ENCODE peak calls at places on chromosomes 6 and 20, in seven cellular contexts. C is AG09319, K is BJ, I is AG04450, B is IMR-90, A is lower lobe of right lung, T is tibial artery. X is an unnamed sample.

GRCh38 chr6:124903797-124904196 is 58.4 kb upstream of the RNF217 start:
- DNase-seq in C (no peak), K (no peak), I (no peak), B (no peak), A (no peak), T (no peak), X (no peak)

GRCh38 chr20:33392016-33392415 is 9.3 kb downstream of the CDK5RAP1 start:
- DNase-seq in C (peak; percentile 75), K (peak; percentile 60), I (peak; percentile 24), B (peak; percentile 55), A (no peak), T (no peak), X (no peak)

GRCh38 chr6:135812085-135812526 is 39.4 kb upstream of the PDE7B start:
- DNase-seq in C (no peak), K (no peak), I (no peak), B (peak; percentile 24), A (no peak), T (peak; percentile 51), X (no peak)

GRCh38 chr6:105733556-105734162 is 330.8 kb upstream of the PREP start:
- DNase-seq in C (no peak), K (no peak), I (no peak), B (peak; percentile 60), A (no peak), T (no peak), X (no peak)

GRCh38 chr6:126337323-126337722 is 2.6 kb upstream of the CENPW start:
- DNase-seq in C (peak; percentile 25), K (peak; percentile 19), I (peak; percentile 10), B (peak; percentile 63), A (no peak), T (peak; percentile 58), X (no peak)

GRCh38 chr6:110934499-110934898 is 24.0 kb upstream of the GTF3C6 start:
- DNase-seq in C (no peak), K (no peak), I (no peak), B (no peak), A (no peak), T (no peak), X (no peak)

GRCh38 chr6:168703970-168704369 is 263.0 kb downstream of the SMOC2 start:
- DNase-seq in C (no peak), K (no peak), I (no peak), B (no peak), A (no peak), T (no peak), X (peak; percentile 39)

GRCh38 chr6:162124710-162125435 is 602.7 kb downstream of the PRKN start:
- DNase-seq in C (no peak), K (no peak), I (no peak), B (no peak), A (no peak), T (no peak), X (no peak)

GRCh38 chr6:3534599-3534998 is 77.7 kb upstream of the SLC22A23 start:
- DNase-seq in C (no peak), K (no peak), I (no peak), B (peak; percentile 79), A (no peak), T (no peak), X (no peak)

GRCh38 chr6:160139420-160139851 is 17.8 kb downstream of the SLC22A1 start:
- DNase-seq in C (peak; percentile 44), K (peak; percentile 83), I (peak; percentile 74), B (peak; percentile 92), A (no peak), T (no peak), X (no peak)

GRCh38 chr6:52285174-52286068 is 879 bp upstream of the MCM3 start:
- DNase-seq in C (peak; percentile 34), K (no peak), I (no peak), B (peak; percentile 17), A (no peak), T (no peak), X (no peak)

GRCh38 chr20:41411458-41411857 is 44.8 kb upstream of the EMILIN3 start:
- DNase-seq in C (peak; percentile 24), K (no peak), I (no peak), B (peak; percentile 28), A (no peak), T (no peak), X (no peak)

GRCh38 chr20:41452226-41452625 is 85.6 kb upstream of the EMILIN3 start:
- DNase-seq in C (no peak), K (no peak), I (no peak), B (no peak), A (no peak), T (no peak), X (no peak)

GRCh38 chr20:17651761-17652388 is 30.2 kb downstream of the RRBP1 start:
- DNase-seq in C (no peak), K (no peak), I (no peak), B (no peak), A (no peak), T (peak; percentile 13), X (peak; percentile 19)

GRCh38 chr20:63652192-63652980 is 838 bp downstream of the STMN3 start:
- DNase-seq in C (no peak), K (no peak), I (no peak), B (no peak), A (peak; percentile 48), T (no peak), X (no peak)

GRCh38 chr6:111625511-111626331 is 20.0 kb upstream of the TRAF3IP2 start:
- DNase-seq in C (no peak), K (no peak), I (no peak), B (peak; percentile 84), A (no peak), T (peak; percentile 56), X (no peak)

GRCh38 chr6:135180458-135181332 is at the start of gene MYB:
- DNase-seq in C (no peak), K (no peak), I (no peak), B (peak; percentile 38), A (peak; percentile 63), T (no peak), X (no peak)

GRCh38 chr6:149164199-149164745 is 153.2 kb upstream of the TAB2 start:
- DNase-seq in C (no peak), K (no peak), I (no peak), B (no peak), A (no peak), T (no peak), X (no peak)

GRCh38 chr20:56454754-56455153 is 13.7 kb upstream of the RTF2 start:
- DNase-seq in C (no peak), K (no peak), I (no peak), B (no peak), A (no peak), T (no peak), X (no peak)

GRCh38 chr6:143034689-143035334 is 25.9 kb upstream of the AIG1 start:
- DNase-seq in C (no peak), K (no peak), I (no peak), B (no peak), A (peak; percentile 50), T (no peak), X (no peak)

GRCh38 chr6:88599561-88599960 is 363.9 kb downstream of the RNGTT start:
- DNase-seq in C (no peak), K (no peak), I (no peak), B (no peak), A (no peak), T (no peak), X (no peak)

GRCh38 chr20:4234664-4235063 is 219.3 kb upstream of the RNF24 start:
- DNase-seq in C (no peak), K (no peak), I (no peak), B (no peak), A (no peak), T (no peak), X (no peak)

GRCh38 chr20:4230651-4231050 is 215.3 kb upstream of the RNF24 start:
- DNase-seq in C (no peak), K (no peak), I (no peak), B (peak; percentile 17), A (no peak), T (no peak), X (no peak)

GRCh38 chr20:4234128-4234527 is 218.8 kb upstream of the RNF24 start:
- DNase-seq in C (no peak), K (no peak), I (no peak), B (peak; percentile 76), A (no peak), T (peak; percentile 59), X (no peak)

GRCh38 chr20:4235512-4236043 is 220.2 kb upstream of the RNF24 start:
- DNase-seq in C (no peak), K (no peak), I (no peak), B (no peak), A (no peak), T (no peak), X (no peak)

DNA sequence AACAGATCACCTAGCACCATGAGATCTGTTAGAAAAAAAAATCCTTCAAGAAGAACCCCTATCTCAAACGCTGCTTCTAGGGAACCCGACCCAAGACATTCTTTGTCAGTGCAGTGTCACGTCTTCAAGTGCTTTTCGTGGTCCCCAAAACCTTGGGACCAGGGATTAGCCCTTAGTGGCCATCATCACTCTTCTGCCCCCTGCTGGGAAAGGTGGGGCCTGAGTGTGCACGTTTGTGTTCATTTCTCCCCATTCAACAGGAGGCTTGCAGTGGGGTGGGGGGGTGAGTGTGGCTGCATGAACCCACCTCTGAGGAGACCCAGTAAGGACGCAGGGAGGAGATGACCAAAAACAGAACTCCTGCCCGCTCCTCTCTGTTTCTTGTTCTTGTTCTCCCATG is 218.2 kb upstream of the RNF24 start:
- DNase-seq in C (no peak), K (no peak), I (no peak), B (no peak), A (no peak), T (no peak), X (no peak)
- TF ChIP-seq CTCF in C (no peak), K (peak; percentile 21), I (peak; percentile 34), B (peak; percentile 15), A (no peak), T (no peak), X (no peak)

GRCh38 chr20:46275091-46275490 is 33.2 kb downstream of the CDH22 start:
- DNase-seq in C (no peak), K (no peak), I (no peak), B (no peak), A (no peak), T (no peak), X (no peak)
- TF ChIP-seq CTCF in C (no peak), K (no peak), I (no peak), B (no peak), A (no peak), T (no peak), X (no peak)

GRCh38 chr20:45340236-45340847 is 7.9 kb downstream of the SDC4 start:
- DNase-seq in C (no peak), K (no peak), I (no peak), B (no peak), A (peak; percentile 71), T (no peak), X (no peak)

GRCh38 chr20:45338121-45339030 is 9.8 kb downstream of the SDC4 start:
- DNase-seq in C (no peak), K (no peak), I (no peak), B (no peak), A (no peak), T (no peak), X (no peak)

GRCh38 chr20:45339084-45339483 is 9.1 kb downstream of the SDC4 start:
- DNase-seq in C (no peak), K (no peak), I (no peak), B (no peak), A (no peak), T (no peak), X (no peak)

GRCh38 chr20:45340951-45341350 is 7.3 kb downstream of the SDC4 start:
- DNase-seq in C (no peak), K (no peak), I (no peak), B (no peak), A (no peak), T (no peak), X (no peak)

GRCh38 chr20:45339799-45340198 is 8.4 kb downstream of the SDC4 start:
- DNase-seq in C (no peak), K (no peak), I (no peak), B (no peak), A (no peak), T (no peak), X (no peak)
- TF ChIP-seq CTCF in C (no peak), K (no peak), I (no peak), B (no peak), A (no peak), T (no peak), X (no peak)

GRCh38 chr20:57473246-57474042 is 51.5 kb downstream of the CTCFL start:
- DNase-seq in C (no peak), K (no peak), I (no peak), B (no peak), A (peak; percentile 66), T (peak; percentile 23), X (peak; percentile 39)
- TF ChIP-seq CTCF in C (no peak), K (no peak), I (peak; percentile 6), B (no peak), A (peak; percentile 5), T (no peak), X (no peak)